ENCODE peak calls at places on chromosome 21, in four cellular contexts. C is GM19239, I is retina, N is Right ventricle myocardium superior. E is an unnamed sample.

GRCh38 chr21:37658994-37659458 is 257.2 kb downstream of the KCNJ6 start:
- DNase-seq in C (no peak), I (no peak), N (no peak), E (no peak)

GRCh38 chr21:43905726-43906455 is 40.9 kb downstream of the AGPAT3 start:
- DNase-seq in C (no peak), I (no peak), N (no peak), E (no peak)

GRCh38 chr21:24395320-24395933 is 1211.9 kb downstream of the MRPL39 start:
- DNase-seq in C (no peak), I (no peak), N (no peak), E (no peak)

GRCh38 chr21:44505673-44506278 is 34.2 kb downstream of the KRTAP10-1 start:
- DNase-seq in C (no peak), I (peak; percentile 54), N (no peak), E (no peak)

GRCh38 chr21:38626311-38626710 is 128.0 kb upstream of the ERG start:
- DNase-seq in C (no peak), I (no peak), N (no peak), E (no peak)

GRCh38 chr21:36966066-36966845 is at the start of gene HLCS:
- DNase-seq in C (peak; percentile 70), I (peak; percentile 69), N (peak; percentile 81), E (no peak)

GRCh38 chr21:30408782-30409494 is 13.1 kb downstream of the KRTAP13-1 start:
- DNase-seq in C (no peak), I (no peak), N (peak; percentile 54), E (peak; percentile 77)

GRCh38 chr21:32499249-32500055 is 85.9 kb downstream of the TCP10L start:
- DNase-seq in C (no peak), I (no peak), N (peak; percentile 55), E (peak; percentile 81)

GRCh38 chr21:45802425-45802824 is 158.9 kb downstream of the PCBP3 start:
- DNase-seq in C (no peak), I (peak; percentile 37), N (no peak), E (no peak)

GRCh38 chr21:28375708-28376385 is 616.8 kb downstream of the LTN1 start:
- DNase-seq in C (no peak), I (no peak), N (no peak), E (no peak)

GRCh38 chr21:46021978-46022544 is 40.5 kb downstream of the COL6A1 start:
- DNase-seq in C (no peak), I (no peak), N (peak; percentile 84), E (no peak)

GRCh38 chr21:33783173-33783572 is 132.4 kb downstream of the ATP5PO start:
- DNase-seq in C (no peak), I (no peak), N (no peak), E (no peak)

GRCh38 chr21:36762636-36763035 is 63.7 kb downstream of the SIM2 start:
- DNase-seq in C (no peak), I (no peak), N (no peak), E (no peak)

GRCh38 chr21:38956791-38957571 is 151.3 kb downstream of the ETS2 start:
- DNase-seq in C (no peak), I (no peak), N (peak; percentile 55), E (no peak)

GRCh38 chr21:42527489-42528158 is 14.0 kb downstream of the SLC37A1 start:
- DNase-seq in C (no peak), I (no peak), N (no peak), E (no peak)